ENCODE peak calls at places on chromosomes 4 and X, in five cellular contexts. H is Panc1; G is CD4-positive, CD25-positive, alpha-beta regulatory T cell; Q is heart right ventricle; S is CD8-positive, alpha-beta memory T cell. R is an unnamed sample. For H3K4me1, the result is how much of the 10 kb centered on the place peaks cover.

GRCh38 chr4:127505203-127505602 is 127.6 kb upstream of the INTU start:
- DNase-seq in H (no peak), G (no peak), Q (no peak), S (no peak), R (no peak)

GRCh38 chr4:150126201-150126879 is 48.1 kb downstream of the DCLK2 start:
- DNase-seq in H (no peak), G (no peak), Q (no peak), S (no peak), R (no peak)

GRCh38 chr4:90126805-90127204 is 389 bp upstream of the CCSER1 start:
- DNase-seq in H (no peak), G (no peak), Q (no peak), S (no peak), R (no peak)

GRCh38 chr4:158065176-158065575 is 107.6 kb downstream of the GASK1B start:
- DNase-seq in H (no peak), G (no peak), Q (no peak), S (no peak), R (no peak)

GRCh38 chr4:88064410-88064809 is 57.0 kb downstream of the PKD2 start:
- DNase-seq in H (no peak), G (no peak), Q (no peak), S (no peak), R (no peak)

GRCh38 chrX:55593756-55594257 is 29.4 kb upstream of the FOXR2 start:
- DNase-seq in H (no peak), G (no peak), Q (no peak), S (no peak), R (no peak)

GRCh38 chr4:118904935-118905334 is 16.3 kb downstream of the SYNPO2 start:
- DNase-seq in H (no peak), G (no peak), Q (no peak), S (no peak), R (no peak)

GRCh38 chr4:24488399-24489164 is 95.8 kb downstream of the DHX15 start:
- DNase-seq in H (no peak), G (peak), Q (peak), S (peak), R (no peak)

GRCh38 chr4:65508169-65508568 is 162.1 kb downstream of the EPHA5 start:
- DNase-seq in H (no peak), G (no peak), Q (no peak), S (no peak), R (no peak)

GRCh38 chrX:153649915-153650782 is 3.1 kb downstream of the DUSP9 start:
- DNase-seq in H (no peak), G (no peak), Q (no peak), S (no peak), R (no peak)

GRCh38 chrX:68919707-68920106 is 90.9 kb downstream of the EFNB1 start:
- DNase-seq in H (no peak), G (no peak), Q (no peak), S (no peak), R (no peak)

GRCh38 chr4:156109943-156110925 is 156.6 kb upstream of the CTSO start:
- DNase-seq in H (no peak), G (no peak), Q (no peak), S (no peak), R (no peak)

GRCh38 chr4:81724925-81725329 is 253.2 kb upstream of the RASGEF1B start:
- DNase-seq in H (no peak), G (no peak), Q (peak), S (peak), R (no peak)

GRCh38 chr4:52199574-52200338 is 148.7 kb downstream of the SPATA18 start:
- DNase-seq in H (no peak), G (no peak), Q (no peak), S (no peak), R (no peak)

GRCh38 chr4:25830545-25830944 is 32.2 kb downstream of the SEL1L3 start:
- DNase-seq in H (no peak), G (no peak), Q (no peak), S (no peak), R (no peak)

GRCh38 chr4:26150948-26151347 is 169.9 kb upstream of the RBPJ start:
- DNase-seq in H (no peak), G (no peak), Q (no peak), S (no peak), R (no peak)

GRCh38 chrX:150293311-150294013 is 69.7 kb upstream of the MAMLD1 start:
- DNase-seq in H (peak), G (no peak), Q (no peak), S (no peak), R (no peak)

GRCh38 chr4:38612996-38613395 is 51.0 kb upstream of the KLF3 start:
- DNase-seq in H (no peak), G (no peak), Q (no peak), S (no peak), R (no peak)

GRCh38 chr4:111512081-111512774 is 633.0 kb upstream of the FAM241A start:
- DNase-seq in H (no peak), G (no peak), Q (no peak), S (no peak), R (no peak)

GRCh38 chr4:186707996-186708395 is 15.7 kb downstream of the FAT1 start:
- DNase-seq in H (no peak), G (no peak), Q (no peak), S (no peak), R (no peak)

DNA sequence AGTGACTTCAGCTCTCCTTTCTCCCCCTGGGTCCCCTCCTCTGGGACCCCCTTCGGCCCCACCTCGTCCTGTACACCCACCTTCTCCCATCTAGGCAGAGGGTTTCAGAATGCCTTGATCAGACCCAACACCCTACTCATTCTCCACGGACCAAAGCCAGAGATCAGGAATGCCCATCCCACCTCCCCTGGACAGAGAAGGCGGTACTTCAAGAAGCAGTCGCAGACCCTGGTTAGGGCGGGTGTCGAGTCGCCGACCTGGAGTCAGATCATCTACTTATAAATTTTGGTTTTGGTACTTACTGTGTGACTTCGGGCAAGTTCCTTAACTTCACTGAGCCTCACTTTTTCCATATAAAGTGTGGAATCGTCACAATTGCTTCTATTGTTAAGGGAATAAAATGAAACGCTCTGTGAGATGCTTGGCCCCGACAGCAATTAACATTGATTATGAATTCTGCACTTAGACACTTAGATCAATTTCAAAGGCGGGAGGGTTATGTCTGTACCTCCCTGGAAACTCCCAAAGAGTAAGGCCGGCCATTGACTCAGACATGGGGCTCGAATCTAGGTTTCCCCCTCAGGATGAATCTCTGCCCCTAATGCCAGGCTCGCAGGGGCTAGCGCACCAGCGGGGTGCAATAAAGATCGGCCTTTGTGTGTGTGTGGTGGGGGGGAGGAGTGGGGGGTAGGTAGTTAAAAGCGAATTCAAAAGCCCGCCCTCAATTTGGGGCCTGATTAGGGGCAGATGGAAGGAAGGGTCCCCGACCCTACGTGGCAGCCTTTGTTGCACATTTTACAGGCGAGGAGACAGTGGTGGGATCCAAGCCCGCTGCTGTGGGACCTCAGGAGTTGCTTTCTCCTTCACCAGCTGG is 9.3 kb downstream of the MSX1 start:
- DNase-seq in H (no peak), G (no peak), Q (no peak), S (no peak), R (no peak)
- H3K4me1 ChIP-seq in H (under half), G (under half), Q (under half), S (under half), R (under half)

DNA sequence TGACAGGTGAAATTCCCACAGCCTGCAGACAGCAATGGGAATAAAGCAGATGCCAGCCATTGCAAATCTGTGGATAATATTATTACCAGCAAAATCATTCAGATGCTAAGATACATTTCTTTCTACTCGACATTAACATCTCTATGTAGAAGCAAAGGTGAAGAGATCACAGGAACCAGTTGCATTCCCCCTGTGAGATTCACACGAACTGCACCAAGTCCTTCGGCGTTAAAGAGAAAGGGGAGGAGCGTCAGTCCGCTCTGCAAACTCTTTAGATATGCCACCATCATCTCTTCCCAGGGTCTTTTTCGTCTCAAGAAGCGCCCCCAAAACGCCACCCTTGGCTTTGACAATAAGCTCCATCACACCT is 1.9 kb downstream of the NEUROG2 start:
- DNase-seq in H (no peak), G (no peak), Q (no peak), S (no peak), R (no peak)
- H3K4me1 ChIP-seq in H (under half), G (half or more), Q (under half), S (under half), R (half or more)

DNA sequence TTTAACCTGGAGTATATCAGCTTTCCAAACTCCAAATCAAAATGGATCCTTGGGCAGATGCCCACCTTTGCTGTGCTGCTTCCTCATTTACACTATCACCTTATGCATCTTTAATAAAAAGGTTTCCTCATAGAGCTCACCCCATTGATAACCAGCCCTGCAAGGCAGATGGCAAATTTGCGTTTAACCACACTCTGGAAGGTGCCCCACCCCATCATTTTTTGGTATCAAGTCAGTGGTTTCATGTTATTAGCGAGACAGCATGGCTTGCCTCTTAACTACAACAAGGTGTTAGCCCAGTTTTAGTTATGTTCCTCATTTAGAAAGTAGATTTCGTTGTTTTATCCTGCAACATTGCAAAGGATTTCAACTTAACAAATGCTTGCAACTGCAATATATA is 214.0 kb upstream of the WDFY3 start:
- DNase-seq in H (no peak), G (no peak), Q (no peak), S (no peak), R (no peak)
- H3K4me1 ChIP-seq in H (under half), G (under half), Q (under half), S (under half), R (under half)

DNA sequence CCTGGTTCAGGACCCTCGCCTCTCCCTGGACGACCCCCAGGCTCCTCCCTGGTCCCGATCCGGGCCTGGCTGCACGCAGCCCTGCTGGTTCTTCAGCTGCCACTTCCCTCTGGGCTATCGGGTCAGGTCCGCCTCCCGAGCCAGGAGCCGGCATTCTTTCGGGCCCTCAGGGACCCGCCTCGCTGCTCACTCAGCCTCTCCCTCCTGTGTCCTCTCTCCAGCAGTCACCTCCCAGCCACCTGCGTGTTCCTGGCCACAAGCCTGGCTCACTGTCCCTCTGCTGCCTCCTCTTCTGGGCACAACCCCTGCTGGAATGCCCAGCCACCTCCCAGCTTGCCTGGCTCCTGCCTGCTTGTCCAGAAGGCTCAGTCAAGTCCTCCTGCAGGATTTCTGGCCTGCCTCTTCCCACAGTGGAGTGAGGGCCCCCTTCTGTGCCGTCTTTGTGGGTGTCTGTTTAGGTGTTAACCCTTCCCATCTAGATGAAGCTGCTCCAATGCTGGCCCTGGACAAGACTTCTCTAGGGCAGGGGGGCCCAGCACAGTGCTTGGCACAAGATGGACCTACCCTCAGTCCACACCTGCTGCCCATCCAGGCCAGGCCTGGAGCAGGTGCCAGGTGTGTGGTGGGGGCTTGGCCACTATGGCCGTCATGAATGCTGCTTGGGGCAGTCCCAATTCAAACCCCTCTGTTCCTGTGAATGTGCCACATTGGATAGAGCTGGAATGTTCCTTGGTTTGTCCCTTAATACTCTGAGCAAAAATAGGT is 2.2 kb downstream of the WFS1 start:
- DNase-seq in H (no peak), G (no peak), Q (peak), S (no peak), R (no peak)
- H3K4me1 ChIP-seq in H (under half), G (under half), Q (under half), S (under half), R (under half)

R was measured in effector memory CD4-positive, alpha-beta T cell.